ENCODE peak calls at places on chromosomes 5 and 9, in five cellular contexts. One of them, this sample, is unnamed.

GRCh38 chr9:121822093-121823085 is 171.0 kb downstream of the DAB2IP start:
- DNase-seq in WERI-Rb-1: peak; percentile 55
- DNase-seq in A549: no peak
- DNase-seq in fibroblast of villous mesenchyme: no peak
- DNase-seq in adrenal gland: no peak
- DNase-seq in this sample: no peak

GRCh38 chr5:1255081-1255561 is 29.9 kb downstream of the SLC6A18 start:
- DNase-seq in WERI-Rb-1: no peak
- DNase-seq in A549: no peak
- DNase-seq in fibroblast of villous mesenchyme: no peak
- DNase-seq in adrenal gland: no peak
- DNase-seq in this sample: no peak

GRCh38 chr5:73858054-73858453 is 232.1 kb downstream of the ARHGEF28 start:
- DNase-seq in WERI-Rb-1: no peak
- DNase-seq in A549: no peak
- DNase-seq in fibroblast of villous mesenchyme: no peak
- DNase-seq in adrenal gland: no peak
- DNase-seq in this sample: no peak

GRCh38 chr9:128972956-128973355 is 25.5 kb downstream of the NUP188 start:
- DNase-seq in WERI-Rb-1: no peak
- DNase-seq in A549: peak; percentile 23
- DNase-seq in fibroblast of villous mesenchyme: peak; percentile 41
- DNase-seq in adrenal gland: no peak
- DNase-seq in this sample: peak; percentile 55

GRCh38 chr5:134568761-134569725 is 43.6 kb downstream of the JADE2 start:
- DNase-seq in WERI-Rb-1: no peak
- DNase-seq in A549: peak; percentile 50
- DNase-seq in fibroblast of villous mesenchyme: peak; percentile 55
- DNase-seq in adrenal gland: peak; percentile 98
- DNase-seq in this sample: peak; percentile 83

GRCh38 chr5:77367733-77368132 is 124.4 kb downstream of the WDR41 start:
- DNase-seq in WERI-Rb-1: no peak
- DNase-seq in A549: peak; percentile 13
- DNase-seq in fibroblast of villous mesenchyme: no peak
- DNase-seq in adrenal gland: no peak
- DNase-seq in this sample: peak; percentile 9

GRCh38 chr9:35690447-35691324 is 961 bp upstream of the TPM2 start:
- DNase-seq in WERI-Rb-1: peak; percentile 56
- DNase-seq in A549: peak; percentile 68
- DNase-seq in fibroblast of villous mesenchyme: peak; percentile 84
- DNase-seq in adrenal gland: peak; percentile 84
- DNase-seq in this sample: peak; percentile 81

GRCh38 chr5:1173485-1174070 is 27.8 kb upstream of the SLC6A19 start:
- DNase-seq in WERI-Rb-1: no peak
- DNase-seq in A549: no peak
- DNase-seq in fibroblast of villous mesenchyme: no peak
- DNase-seq in adrenal gland: no peak
- DNase-seq in this sample: no peak

GRCh38 chr5:127313847-127314473 is 23.4 kb downstream of the MEGF10 start:
- DNase-seq in WERI-Rb-1: peak; percentile 56
- DNase-seq in A549: peak; percentile 50
- DNase-seq in fibroblast of villous mesenchyme: peak; percentile 62
- DNase-seq in adrenal gland: peak; percentile 85
- DNase-seq in this sample: peak; percentile 72

GRCh38 chr5:28473531-28474107 is 1435.2 kb upstream of the CDH9 start:
- DNase-seq in WERI-Rb-1: peak; percentile 8
- DNase-seq in A549: peak; percentile 34
- DNase-seq in fibroblast of villous mesenchyme: no peak
- DNase-seq in adrenal gland: no peak
- DNase-seq in this sample: peak; percentile 16

GRCh38 chr5:43335681-43336080 is 22.5 kb upstream of the HMGCS1 start:
- DNase-seq in WERI-Rb-1: no peak
- DNase-seq in A549: no peak
- DNase-seq in fibroblast of villous mesenchyme: no peak
- DNase-seq in adrenal gland: no peak
- DNase-seq in this sample: no peak

GRCh38 chr5:150272531-150272930 is 17.0 kb downstream of the CAMK2A start:
- DNase-seq in WERI-Rb-1: peak; percentile 82
- DNase-seq in A549: peak; percentile 57
- DNase-seq in fibroblast of villous mesenchyme: peak; percentile 68
- DNase-seq in adrenal gland: peak; percentile 55
- DNase-seq in this sample: peak; percentile 60

GRCh38 chr5:108739906-108740305 is 7.8 kb upstream of the FER start:
- DNase-seq in WERI-Rb-1: no peak
- DNase-seq in A549: no peak
- DNase-seq in fibroblast of villous mesenchyme: no peak
- DNase-seq in adrenal gland: no peak
- DNase-seq in this sample: no peak

GRCh38 chr5:112931473-112931872 is 9.4 kb upstream of the REEP5 start:
- DNase-seq in WERI-Rb-1: no peak
- DNase-seq in A549: no peak
- DNase-seq in fibroblast of villous mesenchyme: peak; percentile 34
- DNase-seq in adrenal gland: no peak
- DNase-seq in this sample: peak; percentile 22

GRCh38 chr5:110790673-110791072 is 51.9 kb downstream of the SLC25A46 start:
- DNase-seq in WERI-Rb-1: no peak
- DNase-seq in A549: peak; percentile 11
- DNase-seq in fibroblast of villous mesenchyme: peak; percentile 82
- DNase-seq in adrenal gland: no peak
- DNase-seq in this sample: peak; percentile 86

GRCh38 chr9:90167920-90168319 is 474.7 kb downstream of the DIRAS2 start:
- DNase-seq in WERI-Rb-1: no peak
- DNase-seq in A549: no peak
- DNase-seq in fibroblast of villous mesenchyme: no peak
- DNase-seq in adrenal gland: no peak
- DNase-seq in this sample: no peak

GRCh38 chr5:80319702-80320101 is at the start of gene SPZ1:
- DNase-seq in WERI-Rb-1: no peak
- DNase-seq in A549: no peak
- DNase-seq in fibroblast of villous mesenchyme: no peak
- DNase-seq in adrenal gland: no peak
- DNase-seq in this sample: no peak

GRCh38 chr9:1155602-1156001 is 105.4 kb downstream of the DMRT2 start:
- DNase-seq in WERI-Rb-1: no peak
- DNase-seq in A549: no peak
- DNase-seq in fibroblast of villous mesenchyme: no peak
- DNase-seq in adrenal gland: no peak
- DNase-seq in this sample: no peak

GRCh38 chr5:96425436-96425835 is 7.6 kb downstream of the PCSK1 start:
- DNase-seq in WERI-Rb-1: no peak
- DNase-seq in A549: no peak
- DNase-seq in fibroblast of villous mesenchyme: no peak
- DNase-seq in adrenal gland: no peak
- DNase-seq in this sample: no peak

GRCh38 chr5:110752953-110753352 is 14.1 kb downstream of the SLC25A46 start:
- DNase-seq in WERI-Rb-1: no peak
- DNase-seq in A549: no peak
- DNase-seq in fibroblast of villous mesenchyme: no peak
- DNase-seq in adrenal gland: no peak
- DNase-seq in this sample: no peak

GRCh38 chr9:130590305-130590704 is 10.9 kb downstream of the FUBP3 start:
- DNase-seq in WERI-Rb-1: no peak
- DNase-seq in A549: no peak
- DNase-seq in fibroblast of villous mesenchyme: no peak
- DNase-seq in adrenal gland: no peak
- DNase-seq in this sample: no peak

GRCh38 chr5:135993248-135993893 is 35.4 kb upstream of the TGFBI start:
- DNase-seq in WERI-Rb-1: no peak
- DNase-seq in A549: peak; percentile 75
- DNase-seq in fibroblast of villous mesenchyme: no peak
- DNase-seq in adrenal gland: no peak
- DNase-seq in this sample: peak; percentile 89

GRCh38 chr9:131732636-131733340 is 7.1 kb downstream of the RAPGEF1 start:
- DNase-seq in WERI-Rb-1: no peak
- DNase-seq in A549: no peak
- DNase-seq in fibroblast of villous mesenchyme: no peak
- DNase-seq in adrenal gland: no peak
- DNase-seq in this sample: no peak

GRCh38 chr9:117073539-117074336 is 341.1 kb downstream of the ASTN2 start:
- DNase-seq in WERI-Rb-1: peak; percentile 89
- DNase-seq in A549: peak; percentile 21
- DNase-seq in fibroblast of villous mesenchyme: no peak
- DNase-seq in adrenal gland: peak; percentile 60
- DNase-seq in this sample: peak; percentile 33

GRCh38 chr5:168014423-168014822 is 277.0 kb upstream of the WWC1 start:
- DNase-seq in WERI-Rb-1: no peak
- DNase-seq in A549: no peak
- DNase-seq in fibroblast of villous mesenchyme: no peak
- DNase-seq in adrenal gland: no peak
- DNase-seq in this sample: no peak

GRCh38 chr5:168012006-168012405 is 279.4 kb upstream of the WWC1 start:
- DNase-seq in WERI-Rb-1: no peak
- DNase-seq in A549: no peak
- DNase-seq in fibroblast of villous mesenchyme: no peak
- DNase-seq in adrenal gland: no peak
- DNase-seq in this sample: no peak

GRCh38 chr5:168011096-168011495 is 280.3 kb upstream of the WWC1 start:
- DNase-seq in WERI-Rb-1: no peak
- DNase-seq in A549: no peak
- DNase-seq in fibroblast of villous mesenchyme: no peak
- DNase-seq in adrenal gland: no peak
- DNase-seq in this sample: no peak

GRCh38 chr5:168015506-168015905 is 275.9 kb upstream of the WWC1 start:
- DNase-seq in WERI-Rb-1: no peak
- DNase-seq in A549: no peak
- DNase-seq in fibroblast of villous mesenchyme: peak; percentile 10
- DNase-seq in adrenal gland: no peak
- DNase-seq in this sample: peak; percentile 34

DNA sequence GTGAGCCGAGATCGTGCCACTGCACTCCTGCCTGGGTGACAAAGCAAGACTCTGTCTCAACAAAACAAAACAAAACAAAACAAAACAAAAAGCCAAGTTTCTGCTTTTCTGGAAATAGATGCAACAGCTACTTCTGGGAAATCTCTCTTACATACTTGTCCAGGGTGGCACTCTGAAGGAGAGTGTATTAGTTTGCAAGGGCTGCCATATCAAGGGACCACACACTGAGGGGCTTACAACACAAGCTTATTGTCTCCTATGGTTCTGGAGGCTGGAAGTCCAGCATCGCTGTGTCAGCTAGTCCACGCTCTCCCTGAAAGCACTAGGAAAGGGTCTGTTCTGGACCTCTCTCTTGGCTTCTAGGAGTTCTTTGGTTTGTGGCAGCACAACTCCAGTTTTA is 277.9 kb upstream of the WWC1 start:
- DNase-seq in WERI-Rb-1: no peak
- DNase-seq in A549: no peak
- DNase-seq in fibroblast of villous mesenchyme: no peak
- DNase-seq in adrenal gland: no peak
- DNase-seq in this sample: no peak
- TF ChIP-seq CTCF in WERI-Rb-1: no peak
- TF ChIP-seq CTCF in A549: no peak
- TF ChIP-seq CTCF in fibroblast of villous mesenchyme: no peak
- TF ChIP-seq CTCF in adrenal gland: no peak
- TF ChIP-seq CTCF in this sample: no peak

GRCh38 chr5:39517800-39518199 is 93.0 kb upstream of the DAB2 start:
- DNase-seq in WERI-Rb-1: no peak
- DNase-seq in A549: peak; percentile 75
- DNase-seq in fibroblast of villous mesenchyme: peak; percentile 76
- DNase-seq in adrenal gland: no peak
- DNase-seq in this sample: peak; percentile 91

GRCh38 chr5:39521098-39521860 is 96.5 kb upstream of the DAB2 start:
- DNase-seq in WERI-Rb-1: no peak
- DNase-seq in A549: no peak
- DNase-seq in fibroblast of villous mesenchyme: no peak
- DNase-seq in adrenal gland: no peak
- DNase-seq in this sample: no peak

GRCh38 chr5:39518516-39518915 is 93.7 kb upstream of the DAB2 start:
- DNase-seq in WERI-Rb-1: no peak
- DNase-seq in A549: peak; percentile 16
- DNase-seq in fibroblast of villous mesenchyme: peak; percentile 74
- DNase-seq in adrenal gland: no peak
- DNase-seq in this sample: peak; percentile 89

GRCh38 chr5:39520232-39520572 is 95.4 kb upstream of the DAB2 start:
- DNase-seq in WERI-Rb-1: no peak
- DNase-seq in A549: peak; percentile 29
- DNase-seq in fibroblast of villous mesenchyme: peak; percentile 94
- DNase-seq in adrenal gland: no peak
- DNase-seq in this sample: peak; percentile 96

GRCh38 chr5:39519566-39520231 is 94.9 kb upstream of the DAB2 start:
- DNase-seq in WERI-Rb-1: no peak
- DNase-seq in A549: peak; percentile 38
- DNase-seq in fibroblast of villous mesenchyme: peak; percentile 91
- DNase-seq in adrenal gland: no peak
- DNase-seq in this sample: peak; percentile 78
- H3K4me3 ChIP-seq in WERI-Rb-1: no peak overlapping the region
- H3K4me3 ChIP-seq in A549: no peak overlapping the region
- H3K4me3 ChIP-seq in fibroblast of villous mesenchyme: no peak overlapping the region
- H3K4me3 ChIP-seq in adrenal gland: no peak overlapping the region
- H3K4me3 ChIP-seq in this sample: no peak overlapping the region

DNA sequence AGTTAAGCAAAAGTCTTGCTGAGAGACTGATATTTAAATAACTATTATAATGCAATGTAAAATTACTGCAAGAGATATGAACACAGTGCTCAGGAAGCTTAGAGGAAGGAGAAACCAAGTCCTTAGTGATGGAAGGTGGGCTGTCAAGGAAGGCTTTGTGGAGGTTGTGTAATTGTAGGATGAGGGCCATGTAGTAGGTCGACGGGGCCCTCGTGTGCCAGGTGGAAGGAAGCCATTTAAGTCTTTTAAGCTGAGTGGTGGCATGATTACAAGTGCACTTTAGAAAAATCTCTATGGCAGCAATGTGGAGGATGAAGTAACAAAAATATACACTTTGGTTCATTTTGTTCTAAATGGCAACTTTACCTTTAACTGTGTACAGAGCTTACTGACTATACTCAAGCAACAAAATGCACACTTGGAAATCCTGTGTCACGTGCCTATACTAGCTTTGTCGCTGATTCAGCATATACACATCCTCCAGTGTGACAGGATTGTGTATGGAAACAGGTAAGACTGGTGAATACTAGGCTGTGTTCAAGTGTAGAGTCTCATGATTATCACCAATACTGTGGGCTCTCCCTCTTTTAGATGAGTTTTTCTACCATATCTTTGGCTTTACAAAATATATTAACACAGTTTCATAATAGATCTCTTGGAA is 78.6 kb downstream of the TMC1 start:
- DNase-seq in WERI-Rb-1: no peak
- DNase-seq in A549: peak; percentile 48
- DNase-seq in fibroblast of villous mesenchyme: no peak
- DNase-seq in adrenal gland: no peak
- DNase-seq in this sample: no peak
- TF ChIP-seq CTCF in WERI-Rb-1: no peak
- TF ChIP-seq CTCF in A549: peak; percentile 19
- TF ChIP-seq CTCF in fibroblast of villous mesenchyme: no peak
- TF ChIP-seq CTCF in adrenal gland: no peak
- TF ChIP-seq CTCF in this sample: no peak

DNA sequence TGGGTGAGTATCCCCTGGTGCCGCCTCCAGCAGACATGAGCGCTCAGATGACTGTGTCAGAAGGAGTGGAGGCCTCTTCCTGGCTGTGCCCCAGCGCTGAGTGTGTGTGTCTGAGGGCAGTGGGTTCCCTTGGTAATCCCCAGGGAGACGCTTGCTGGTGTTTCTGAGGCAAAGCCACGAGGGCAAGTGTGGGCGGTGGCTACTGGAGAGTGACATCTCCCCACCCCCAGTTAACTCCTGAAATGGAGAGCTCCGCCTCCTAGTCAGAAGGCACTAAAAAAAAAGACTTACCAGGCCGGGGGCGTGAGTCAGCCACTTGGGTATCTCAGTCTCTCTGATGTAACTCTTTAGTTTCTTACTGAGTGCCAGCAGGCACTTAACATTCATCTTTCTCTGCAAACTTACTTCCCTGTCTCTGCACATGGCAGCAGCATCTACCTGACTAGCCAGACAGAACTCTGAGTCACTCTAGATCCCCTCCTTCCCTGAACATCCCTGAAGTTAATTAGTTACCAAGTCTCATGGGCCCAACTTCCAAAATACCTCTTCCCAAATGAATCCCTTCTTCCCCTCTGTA is 19.3 kb downstream of the ORM2 start:
- DNase-seq in WERI-Rb-1: peak; percentile 92
- DNase-seq in A549: peak; percentile 90
- DNase-seq in fibroblast of villous mesenchyme: peak; percentile 99
- DNase-seq in adrenal gland: peak; percentile 95
- DNase-seq in this sample: peak; percentile 97
- H3K4me3 ChIP-seq in WERI-Rb-1: no peak overlapping the region
- H3K4me3 ChIP-seq in A549: peak overlapping the region; percentile 25
- H3K4me3 ChIP-seq in fibroblast of villous mesenchyme: no peak overlapping the region
- H3K4me3 ChIP-seq in adrenal gland: no peak overlapping the region
- H3K4me3 ChIP-seq in this sample: no peak overlapping the region